ENCODE peak calls at places on chromosome 1, in five cellular contexts. R, S, F, J and G are unnamed samples.

GRCh38 chr1:23422313-23422877 is 2.2 kb downstream of the TCEA3 start:
- DNase-seq in J (peak), R (no peak), F (no peak), S (no peak), G (no peak)

GRCh38 chr1:100538935-100539835 is 1.2 kb downstream of the GPR88 start:
- DNase-seq in J (no peak), R (no peak), S (no peak), F (no peak), G (no peak)

GRCh38 chr1:88311907-88312306 is 372.2 kb upstream of the PKN2 start:
- DNase-seq in R (no peak), J (no peak), S (no peak), F (peak), G (no peak)

GRCh38 chr1:93770640-93771039 is 89.0 kb upstream of the BCAR3 start:
- DNase-seq in F (no peak), R (no peak), J (no peak), S (no peak), G (no peak)

GRCh38 chr1:240611619-240612490 is at the start of gene GREM2:
- DNase-seq in J (no peak), S (no peak), R (no peak), F (no peak), G (no peak)

GRCh38 chr1:47216278-47217059 is 15.6 kb downstream of the TAL1 start:
- DNase-seq in J (no peak), R (no peak), S (no peak), F (peak), G (no peak)

GRCh38 chr1:234753979-234754378 is 144.0 kb upstream of the IRF2BP2 start:
- DNase-seq in F (no peak), J (no peak), R (no peak), S (no peak), G (no peak)

GRCh38 chr1:44110916-44111315 is 7.7 kb upstream of the KLF17 start:
- DNase-seq in S (no peak), J (no peak), F (no peak), R (no peak), G (no peak)

GRCh38 chr1:218711884-218712674 is 366.9 kb downstream of the TGFB2 start:
- DNase-seq in F (no peak), S (no peak), J (no peak), R (no peak), G (no peak)

GRCh38 chr1:89557954-89558353 is 33.3 kb downstream of the LRRC8B start:
- DNase-seq in S (no peak), F (no peak), R (no peak), J (no peak), G (no peak)

GRCh38 chr1:79575424-79575823 is 568.9 kb upstream of the ADGRL4 start:
- DNase-seq in J (no peak), S (no peak), F (no peak), R (no peak), G (no peak)

GRCh38 chr1:15233689-15234088 is 13.3 kb upstream of the FHAD1 start:
- DNase-seq in F (no peak), J (no peak), S (no peak), R (no peak), G (no peak)

DNA sequence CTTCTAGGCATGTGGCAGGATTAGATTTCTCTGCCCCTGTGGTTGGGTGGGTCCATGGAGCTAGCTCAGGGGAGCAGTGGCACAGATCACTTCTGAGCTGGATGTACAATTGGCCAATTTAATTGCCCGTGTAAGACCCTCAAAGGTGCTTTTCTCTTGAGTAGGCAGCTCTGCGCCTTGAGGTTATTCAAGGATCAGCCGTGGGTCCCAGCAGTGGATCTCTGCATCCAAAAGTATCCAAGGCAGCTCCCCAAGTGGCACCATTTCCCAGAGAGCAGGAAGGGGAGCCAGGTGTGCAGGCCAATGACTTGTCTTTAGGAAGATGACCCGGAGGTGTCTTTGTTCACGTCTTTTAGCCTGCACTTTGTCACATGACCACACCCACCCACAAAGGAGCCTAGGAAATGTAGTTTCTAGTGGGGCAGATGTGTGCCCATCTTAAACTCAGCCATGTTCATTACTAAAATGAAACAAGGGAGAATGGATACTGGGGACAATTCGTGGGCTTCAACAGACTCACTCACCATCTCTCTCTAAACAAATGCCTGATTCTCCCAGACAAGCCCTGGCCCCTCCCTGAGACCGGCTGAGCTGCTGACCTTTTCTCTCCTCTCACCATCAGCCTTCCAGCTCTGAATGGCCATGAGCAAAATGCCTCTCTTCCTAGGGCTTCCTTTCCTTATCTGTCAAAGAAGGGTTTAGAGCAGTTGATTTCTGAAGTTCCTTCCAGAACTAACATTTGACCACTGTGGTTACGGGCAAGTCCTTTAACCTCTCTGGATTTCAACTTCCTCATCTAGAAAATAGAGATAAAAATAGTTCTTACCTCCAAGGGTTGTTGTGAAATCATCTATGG is 41.4 kb upstream of the TENT5C start:
- DNase-seq in J (no peak), F (no peak), R (no peak), S (no peak), G (no peak)
- TF ChIP-seq SRF in J (no peak), F (no peak), R (no peak), S (no peak), G (no peak)

GRCh38 chr1:53442297-53442696 is 16.9 kb upstream of the DMRTB1 start:
- DNase-seq in S (no peak), J (no peak), F (no peak), R (no peak), G (no peak)
- TF ChIP-seq SRF in S (no peak), J (no peak), F (no peak), R (no peak), G (no peak)

GRCh38 chr1:224523676-224524075 is 89.1 kb upstream of the WDR26 start:
- DNase-seq in S (no peak), F (no peak), J (no peak), R (no peak), G (no peak)
- TF ChIP-seq SRF in S (no peak), F (no peak), J (no peak), R (no peak), G (no peak)

GRCh38 chr1:33312413-33312749 is 8.5 kb downstream of the A3GALT2 start:
- DNase-seq in S (no peak), F (no peak), J (no peak), R (no peak), G (no peak)
- TF ChIP-seq SRF in S (no peak), F (no peak), J (no peak), R (no peak), G (no peak)

GRCh38 chr1:3779265-3779911 is 6.8 kb downstream of the SMIM1 start:
- DNase-seq in S (no peak), R (no peak), J (no peak), F (no peak), G (no peak)

GRCh38 chr1:3776231-3777030 is 3.9 kb downstream of the SMIM1 start:
- DNase-seq in S (no peak), R (no peak), J (no peak), F (no peak), G (no peak)

GRCh38 chr1:3777078-3777547 is 4.6 kb downstream of the SMIM1 start:
- DNase-seq in F (no peak), J (no peak), R (no peak), S (no peak), G (no peak)

GRCh38 chr1:3778590-3779264 is 6.2 kb downstream of the SMIM1 start:
- DNase-seq in S (no peak), F (no peak), R (no peak), J (no peak), G (no peak)

DNA sequence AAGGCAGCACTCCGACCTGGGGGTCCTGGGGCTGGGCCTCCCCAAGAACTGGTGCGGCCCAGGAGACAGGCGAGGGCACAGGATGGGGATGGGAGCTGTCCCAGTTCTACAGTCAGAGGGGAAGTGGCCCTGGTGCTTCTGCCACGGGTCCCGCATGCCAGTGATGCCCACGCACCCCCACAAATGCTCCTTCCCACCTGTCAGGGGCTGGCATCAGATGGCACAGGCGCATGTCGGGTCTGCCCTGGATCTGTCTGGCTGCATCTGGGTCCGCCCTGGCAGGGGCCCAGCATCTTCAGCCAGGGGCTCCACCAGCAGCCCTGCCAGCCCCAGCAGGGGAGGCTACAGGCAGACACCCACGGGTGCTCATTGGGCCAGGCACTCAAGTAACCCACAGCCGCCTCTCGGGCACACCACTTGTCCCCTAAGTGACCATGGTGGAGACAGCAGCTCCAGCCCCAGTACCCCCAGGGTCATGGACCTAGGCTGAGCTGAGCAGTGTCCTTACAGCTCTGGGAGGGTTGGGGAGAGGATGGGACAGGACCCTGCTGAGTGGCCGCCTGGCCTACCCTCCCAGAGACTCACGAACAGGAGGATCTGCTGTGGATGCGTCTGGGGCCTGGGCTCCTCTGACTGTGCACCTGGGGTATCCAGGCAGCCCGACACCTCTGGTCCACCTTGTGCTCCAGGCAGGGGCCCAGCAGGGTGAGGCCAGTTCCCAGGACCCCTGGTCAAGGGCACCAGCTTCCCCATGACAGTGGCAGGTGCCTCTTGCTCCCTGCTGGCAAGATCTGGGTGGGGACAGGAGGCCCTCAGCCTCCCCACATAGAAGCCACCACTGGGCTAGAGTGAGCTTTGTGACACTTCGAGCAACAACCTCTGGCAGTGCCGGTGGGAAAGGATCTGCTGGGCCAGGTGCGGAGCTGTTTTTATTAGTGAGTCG is 5.4 kb downstream of the SMIM1 start:
- DNase-seq in S (no peak), J (no peak), R (no peak), F (no peak), G (no peak)
- TF ChIP-seq SRF in S (no peak), J (no peak), R (no peak), F (no peak), G (no peak)

GRCh38 chr1:85683292-85684025 is 24.8 kb downstream of the ZNHIT6 start:
- DNase-seq in F (no peak), S (no peak), R (no peak), J (no peak), G (no peak)

GRCh38 chr1:85681087-85681486 is 27.1 kb downstream of the ZNHIT6 start:
- DNase-seq in R (no peak), F (peak), S (no peak), J (no peak), G (no peak)

GRCh38 chr1:85677656-85678055 is 30.6 kb downstream of the ZNHIT6 start:
- DNase-seq in F (no peak), R (no peak), S (no peak), J (no peak), G (no peak)

GRCh38 chr1:85678193-85678592 is 30.0 kb downstream of the ZNHIT6 start:
- DNase-seq in R (no peak), F (no peak), J (no peak), S (no peak), G (no peak)
- TF ChIP-seq SRF in R (no peak), F (no peak), J (no peak), S (no peak), G (no peak)

GRCh38 chr1:156337888-156338179 is 258 bp downstream of the CCT3 start:
- DNase-seq in J (no peak), F (no peak), S (no peak), R (no peak), G (no peak)
- TF ChIP-seq SRF in J (no peak), F (no peak), S (no peak), R (no peak), G (no peak)

DNA sequence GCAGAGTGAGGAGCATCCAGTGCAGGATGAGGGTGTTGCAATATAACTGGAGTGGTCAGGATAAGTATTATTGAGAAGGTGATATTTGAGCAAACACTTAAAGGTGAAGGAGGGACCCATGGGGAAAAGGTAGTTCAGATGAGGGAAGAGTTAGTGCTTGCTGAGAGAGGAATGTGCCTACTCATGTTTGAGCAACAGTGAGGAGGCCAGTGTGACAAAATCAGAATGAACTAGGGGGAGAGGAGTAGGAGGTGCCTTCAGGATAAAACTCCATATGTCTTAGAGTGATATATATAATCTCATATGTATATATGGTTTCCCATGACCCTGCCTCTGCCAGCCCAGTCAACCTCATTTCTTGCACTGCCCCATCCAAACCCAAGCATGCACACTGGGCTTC is 6.3 kb upstream of the TRIM45 start:
- DNase-seq in F (no peak), J (no peak), R (no peak), S (no peak), G (no peak)
- TF ChIP-seq SRF in F (no peak), J (no peak), R (no peak), S (no peak), G (no peak)

GRCh38 chr1:30778156-30778978 is 20.8 kb upstream of the LAPTM5 start:
- DNase-seq in S (no peak), J (peak), R (no peak), F (no peak), G (no peak)
- TF ChIP-seq SRF in S (no peak), J (no peak), R (no peak), F (no peak), G (no peak)